ENCODE peak calls at places on chromosomes 1 and 21, in four cellular contexts. One of them, this sample, is unnamed.

GRCh38 chr21:36765229-36765628 is 66.3 kb downstream of the SIM2 start:
- DNase-seq in hepatocyte: no peak
- DNase-seq in effector memory CD4-positive, alpha-beta T cell: no peak
- DNase-seq in mesenchymal stem cell: no peak
- DNase-seq in this sample: no peak

GRCh38 chr1:52572387-52572786 is 19.5 kb upstream of the TUT4 start:
- DNase-seq in effector memory CD4-positive, alpha-beta T cell: no peak
- DNase-seq in mesenchymal stem cell: no peak
- DNase-seq in hepatocyte: no peak
- DNase-seq in this sample: no peak

GRCh38 chr1:31951276-31951675 is 13.1 kb upstream of the PTP4A2 start:
- DNase-seq in effector memory CD4-positive, alpha-beta T cell: no peak
- DNase-seq in hepatocyte: no peak
- DNase-seq in mesenchymal stem cell: no peak
- DNase-seq in this sample: no peak

GRCh38 chr1:96722161-96722908 is 751 bp downstream of the PTBP2 start:
- DNase-seq in hepatocyte: peak; percentile 68
- DNase-seq in mesenchymal stem cell: peak; percentile 67
- DNase-seq in effector memory CD4-positive, alpha-beta T cell: peak; percentile 25
- DNase-seq in this sample: peak; percentile 18

GRCh38 chr21:44267655-44268142 is 6.0 kb upstream of the DNMT3L start:
- DNase-seq in effector memory CD4-positive, alpha-beta T cell: no peak
- DNase-seq in hepatocyte: no peak
- DNase-seq in mesenchymal stem cell: no peak
- DNase-seq in this sample: peak; percentile 26

GRCh38 chr1:33302325-33302724 is 18.6 kb downstream of the A3GALT2 start:
- DNase-seq in hepatocyte: no peak
- DNase-seq in effector memory CD4-positive, alpha-beta T cell: no peak
- DNase-seq in mesenchymal stem cell: no peak
- DNase-seq in this sample: peak; percentile 60

GRCh38 chr1:149962039-149962647 is 25.5 kb upstream of the MTMR11 start:
- DNase-seq in effector memory CD4-positive, alpha-beta T cell: peak; percentile 11
- DNase-seq in hepatocyte: peak; percentile 81
- DNase-seq in mesenchymal stem cell: peak; percentile 81
- DNase-seq in this sample: peak; percentile 64

GRCh38 chr1:46671554-46671953 is at the start of gene TEX38:
- DNase-seq in hepatocyte: no peak
- DNase-seq in mesenchymal stem cell: no peak
- DNase-seq in effector memory CD4-positive, alpha-beta T cell: no peak
- DNase-seq in this sample: no peak

GRCh38 chr1:170586321-170586855 is 54.4 kb downstream of the GORAB start:
- DNase-seq in effector memory CD4-positive, alpha-beta T cell: no peak
- DNase-seq in hepatocyte: peak; percentile 19
- DNase-seq in mesenchymal stem cell: no peak
- DNase-seq in this sample: no peak

GRCh38 chr1:229645296-229646050 is 19.4 kb downstream of the URB2 start:
- DNase-seq in hepatocyte: no peak
- DNase-seq in mesenchymal stem cell: peak; percentile 32
- DNase-seq in effector memory CD4-positive, alpha-beta T cell: no peak
- DNase-seq in this sample: no peak

GRCh38 chr1:66768935-66769334 is 16.7 kb downstream of the DYNLT5 start:
- DNase-seq in effector memory CD4-positive, alpha-beta T cell: no peak
- DNase-seq in hepatocyte: no peak
- DNase-seq in mesenchymal stem cell: no peak
- DNase-seq in this sample: no peak

GRCh38 chr1:4837201-4837600 is 182.8 kb downstream of the AJAP1 start:
- DNase-seq in effector memory CD4-positive, alpha-beta T cell: no peak
- DNase-seq in mesenchymal stem cell: no peak
- DNase-seq in hepatocyte: no peak
- DNase-seq in this sample: no peak

GRCh38 chr21:33760641-33761103 is 118.4 kb downstream of the ITSN1 start:
- DNase-seq in mesenchymal stem cell: peak; percentile 79
- DNase-seq in effector memory CD4-positive, alpha-beta T cell: no peak
- DNase-seq in hepatocyte: no peak
- DNase-seq in this sample: no peak

GRCh38 chr21:34305605-34306235 is 58.1 kb upstream of the KCNE2 start:
- DNase-seq in mesenchymal stem cell: no peak
- DNase-seq in effector memory CD4-positive, alpha-beta T cell: no peak
- DNase-seq in hepatocyte: no peak
- DNase-seq in this sample: no peak

GRCh38 chr1:162055062-162055461 is 14.4 kb upstream of the NOS1AP start:
- DNase-seq in mesenchymal stem cell: peak; percentile 86
- DNase-seq in hepatocyte: peak; percentile 47
- DNase-seq in effector memory CD4-positive, alpha-beta T cell: no peak
- DNase-seq in this sample: no peak

GRCh38 chr1:26122988-26123973 is 11.7 kb downstream of the PDIK1L start:
- DNase-seq in mesenchymal stem cell: peak; percentile 39
- DNase-seq in effector memory CD4-positive, alpha-beta T cell: no peak
- DNase-seq in hepatocyte: no peak
- DNase-seq in this sample: peak; percentile 84

GRCh38 chr1:150889650-150890416 is 2.9 kb downstream of the CTXND2 start:
- DNase-seq in hepatocyte: no peak
- DNase-seq in effector memory CD4-positive, alpha-beta T cell: no peak
- DNase-seq in mesenchymal stem cell: no peak
- DNase-seq in this sample: peak; percentile 63

GRCh38 chr1:229210844-229211243 is 60.1 kb upstream of the RAB4A start:
- DNase-seq in effector memory CD4-positive, alpha-beta T cell: no peak
- DNase-seq in hepatocyte: no peak
- DNase-seq in mesenchymal stem cell: no peak
- DNase-seq in this sample: no peak

GRCh38 chr21:14736162-14736561 is 190.0 kb upstream of the SAMSN1 start:
- DNase-seq in effector memory CD4-positive, alpha-beta T cell: no peak
- DNase-seq in hepatocyte: no peak
- DNase-seq in mesenchymal stem cell: no peak
- DNase-seq in this sample: no peak

GRCh38 chr1:192474080-192474683 is 101.4 kb upstream of the RGS1 start:
- DNase-seq in effector memory CD4-positive, alpha-beta T cell: no peak
- DNase-seq in mesenchymal stem cell: peak; percentile 50
- DNase-seq in hepatocyte: peak; percentile 69
- DNase-seq in this sample: peak; percentile 46

GRCh38 chr1:65059930-65060538 is 88.0 kb upstream of the AK4 start:
- DNase-seq in mesenchymal stem cell: peak; percentile 44
- DNase-seq in effector memory CD4-positive, alpha-beta T cell: no peak
- DNase-seq in hepatocyte: peak; percentile 34
- DNase-seq in this sample: peak; percentile 34

GRCh38 chr1:105294838-105295237 is 1545.1 kb downstream of the AMY1C start:
- DNase-seq in effector memory CD4-positive, alpha-beta T cell: no peak
- DNase-seq in hepatocyte: no peak
- DNase-seq in mesenchymal stem cell: no peak
- DNase-seq in this sample: no peak

GRCh38 chr1:12549460-12550349 is 68.3 kb downstream of the DHRS3 start:
- DNase-seq in effector memory CD4-positive, alpha-beta T cell: no peak
- DNase-seq in mesenchymal stem cell: peak; percentile 45
- DNase-seq in hepatocyte: peak; percentile 86
- DNase-seq in this sample: peak; percentile 20

GRCh38 chr1:184494929-184495328 is 108.1 kb downstream of the C1orf21 start:
- DNase-seq in effector memory CD4-positive, alpha-beta T cell: no peak
- DNase-seq in hepatocyte: no peak
- DNase-seq in mesenchymal stem cell: no peak
- DNase-seq in this sample: no peak

GRCh38 chr1:3908886-3909517 is 8.9 kb upstream of the C1orf174 start:
- DNase-seq in effector memory CD4-positive, alpha-beta T cell: no peak
- DNase-seq in hepatocyte: no peak
- DNase-seq in mesenchymal stem cell: no peak
- DNase-seq in this sample: no peak

GRCh38 chr21:33266050-33266783 is at the start of gene IL10RB:
- DNase-seq in hepatocyte: peak; percentile 90
- DNase-seq in mesenchymal stem cell: peak; percentile 75
- DNase-seq in effector memory CD4-positive, alpha-beta T cell: peak; percentile 55
- DNase-seq in this sample: peak; percentile 65

GRCh38 chr1:184854456-184855180 is 100.0 kb upstream of the EDEM3 start:
- DNase-seq in effector memory CD4-positive, alpha-beta T cell: no peak
- DNase-seq in hepatocyte: no peak
- DNase-seq in mesenchymal stem cell: peak; percentile 68
- DNase-seq in this sample: no peak

GRCh38 chr1:220454155-220454777 is 73.7 kb upstream of the MARK1 start:
- DNase-seq in mesenchymal stem cell: no peak
- DNase-seq in effector memory CD4-positive, alpha-beta T cell: no peak
- DNase-seq in hepatocyte: no peak
- DNase-seq in this sample: no peak

GRCh38 chr1:232899278-232899677 is 51.1 kb upstream of the NTPCR start:
- DNase-seq in effector memory CD4-positive, alpha-beta T cell: no peak
- DNase-seq in mesenchymal stem cell: no peak
- DNase-seq in hepatocyte: no peak
- DNase-seq in this sample: no peak

GRCh38 chr1:179824265-179824664 is 53.3 kb downstream of the TOR1AIP2 start:
- DNase-seq in effector memory CD4-positive, alpha-beta T cell: no peak
- DNase-seq in hepatocyte: no peak
- DNase-seq in mesenchymal stem cell: no peak
- DNase-seq in this sample: no peak

GRCh38 chr1:61534847-61535246 is 190.1 kb downstream of the TM2D1 start:
- DNase-seq in hepatocyte: no peak
- DNase-seq in effector memory CD4-positive, alpha-beta T cell: no peak
- DNase-seq in mesenchymal stem cell: no peak
- DNase-seq in this sample: no peak

GRCh38 chr1:214384373-214385079 is 103.6 kb downstream of the SMYD2 start:
- DNase-seq in effector memory CD4-positive, alpha-beta T cell: no peak
- DNase-seq in mesenchymal stem cell: no peak
- DNase-seq in hepatocyte: no peak
- DNase-seq in this sample: no peak

GRCh38 chr1:182599339-182599738 is 4.8 kb downstream of the RGS16 start:
- DNase-seq in hepatocyte: no peak
- DNase-seq in mesenchymal stem cell: no peak
- DNase-seq in effector memory CD4-positive, alpha-beta T cell: no peak
- DNase-seq in this sample: no peak

DNA sequence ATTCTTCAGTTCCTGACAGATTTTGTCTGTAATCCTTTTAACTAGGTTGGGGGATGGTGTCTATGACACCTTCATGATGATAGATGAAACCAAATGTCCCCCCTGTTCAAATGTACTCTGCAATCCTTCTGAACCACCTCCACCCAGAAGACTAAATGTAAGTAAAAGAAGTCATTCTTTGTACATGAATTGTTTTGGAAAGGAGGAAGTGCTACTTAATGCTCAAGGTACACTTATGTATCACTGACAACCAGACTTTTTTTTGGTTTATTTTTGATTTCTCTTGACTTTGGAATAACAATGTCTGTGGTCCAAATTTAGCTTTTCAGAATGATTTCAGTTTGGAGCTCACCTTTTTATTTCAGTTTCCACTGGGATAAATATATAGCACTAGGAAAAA is 2.3 kb downstream of the DYRK3 start:
- DNase-seq in effector memory CD4-positive, alpha-beta T cell: no peak
- DNase-seq in hepatocyte: no peak
- DNase-seq in mesenchymal stem cell: no peak
- DNase-seq in this sample: no peak
- H3K4me3 ChIP-seq in effector memory CD4-positive, alpha-beta T cell: no peak overlapping the region
- H3K4me3 ChIP-seq in hepatocyte: no peak overlapping the region
- H3K4me3 ChIP-seq in mesenchymal stem cell: no peak overlapping the region
- H3K4me3 ChIP-seq in this sample: no peak overlapping the region

GRCh38 chr1:156431366-156432108 is 62.5 kb downstream of the RHBG start:
- DNase-seq in mesenchymal stem cell: no peak
- DNase-seq in effector memory CD4-positive, alpha-beta T cell: no peak
- DNase-seq in hepatocyte: no peak
- DNase-seq in this sample: no peak
- H3K4me1 ChIP-seq in mesenchymal stem cell: peaks cover 12% of the 10 kb centered on the region
- H3K4me1 ChIP-seq in effector memory CD4-positive, alpha-beta T cell: peaks cover 5% of the 10 kb centered on the region
- H3K4me1 ChIP-seq in hepatocyte: peaks cover 13% of the 10 kb centered on the region
- H3K4me1 ChIP-seq in this sample: peaks cover 8% of the 10 kb centered on the region

GRCh38 chr1:225809842-225810578 is at the start of gene EPHX1:
- DNase-seq in effector memory CD4-positive, alpha-beta T cell: peak; percentile 4
- DNase-seq in hepatocyte: peak; percentile 92
- DNase-seq in mesenchymal stem cell: peak; percentile 91
- DNase-seq in this sample: peak; percentile 69
- H3K27ac ChIP-seq in effector memory CD4-positive, alpha-beta T cell: no peak within 1 kb of the TSS
- H3K27ac ChIP-seq in hepatocyte: peak within 1 kb of the TSS; percentile 80
- H3K27ac ChIP-seq in mesenchymal stem cell: no peak within 1 kb of the TSS
- H3K27ac ChIP-seq in this sample: no peak within 1 kb of the TSS

GRCh38 chr1:11365744-11366387 is 92.9 kb downstream of the UBIAD1 start:
- DNase-seq in mesenchymal stem cell: no peak
- DNase-seq in effector memory CD4-positive, alpha-beta T cell: no peak
- DNase-seq in hepatocyte: no peak
- DNase-seq in this sample: no peak
- H3K4me3 ChIP-seq in mesenchymal stem cell: no peak overlapping the region
- H3K4me3 ChIP-seq in effector memory CD4-positive, alpha-beta T cell: no peak overlapping the region
- H3K4me3 ChIP-seq in hepatocyte: no peak overlapping the region
- H3K4me3 ChIP-seq in this sample: no peak overlapping the region

DNA sequence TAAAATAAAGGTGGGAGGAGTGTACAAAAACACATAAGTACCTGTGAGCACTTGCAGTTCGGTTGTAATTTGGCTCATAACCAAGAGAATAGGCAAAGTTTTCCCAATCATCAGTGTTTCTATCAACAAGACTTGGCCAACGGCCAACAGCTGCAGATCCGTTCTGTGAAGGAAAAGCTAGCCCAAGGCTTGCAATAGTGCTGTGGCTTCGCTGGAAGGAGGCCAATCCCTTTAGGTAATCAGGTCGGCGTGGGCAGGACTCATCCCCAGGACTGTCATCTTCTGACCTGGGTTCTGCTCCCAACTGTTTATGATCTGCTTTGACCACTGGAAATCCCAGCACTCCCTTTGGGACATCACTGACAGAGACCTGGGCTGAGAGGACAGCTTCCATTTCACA is 107.8 kb downstream of the LYST start:
- DNase-seq in mesenchymal stem cell: peak; percentile 22
- DNase-seq in effector memory CD4-positive, alpha-beta T cell: no peak
- DNase-seq in hepatocyte: peak; percentile 11
- DNase-seq in this sample: no peak
- H3K4me1 ChIP-seq in mesenchymal stem cell: no peaks in the 10 kb centered on the region
- H3K4me1 ChIP-seq in effector memory CD4-positive, alpha-beta T cell: no peaks in the 10 kb centered on the region
- H3K4me1 ChIP-seq in hepatocyte: no peaks in the 10 kb centered on the region
- H3K4me1 ChIP-seq in this sample: no peaks in the 10 kb centered on the region

This sample was measured in CD4-positive, CD25-positive, alpha-beta regulatory T cell.